ENCODE peak calls at places on chromosome 11, in five cellular contexts. P, O, F, E and H are unnamed samples.
A peak's percentile ranks its signal among the peaks of the same experiment; 100 is the strongest.

GRCh38 chr11:15776387-15776786 is 580.0 kb downstream of the SOX6 start:
- DNase-seq in P (no peak), O (no peak), F (no peak), E (no peak), H (no peak)

GRCh38 chr11:65524747-65525658 is at the start of gene SCYL1:
- DNase-seq in P (peak; percentile 91), O (peak; percentile 86), F (peak; percentile 96), E (peak; percentile 88), H (peak; percentile 68)

GRCh38 chr11:31340903-31341572 is 28.5 kb downstream of the DCDC1 start:
- DNase-seq in P (no peak), O (no peak), F (no peak), E (peak; percentile 46), H (no peak)

GRCh38 chr11:73312806-73313403 is 4.8 kb downstream of the ARHGEF17 start:
- DNase-seq in P (no peak), O (peak; percentile 17), F (no peak), E (no peak), H (no peak)

GRCh38 chr11:34468209-34468841 is 29.6 kb downstream of the CAT start:
- DNase-seq in P (no peak), O (no peak), F (no peak), E (peak; percentile 57), H (no peak)

GRCh38 chr11:116855413-116855812 is 18.0 kb upstream of the APOA1 start:
- DNase-seq in P (no peak), O (no peak), F (no peak), E (no peak), H (no peak)

GRCh38 chr11:124717421-124717785 is 22.3 kb upstream of the NRGN start:
- DNase-seq in P (no peak), O (no peak), F (no peak), E (no peak), H (no peak)

GRCh38 chr11:2582436-2582931 is 117.3 kb downstream of the KCNQ1OT1 start:
- DNase-seq in P (peak; percentile 31), O (no peak), F (peak; percentile 60), E (peak; percentile 37), H (no peak)

GRCh38 chr11:70068345-70068744 is 9.8 kb upstream of the ANO1 start:
- DNase-seq in P (no peak), O (no peak), F (no peak), E (no peak), H (no peak)

DNA sequence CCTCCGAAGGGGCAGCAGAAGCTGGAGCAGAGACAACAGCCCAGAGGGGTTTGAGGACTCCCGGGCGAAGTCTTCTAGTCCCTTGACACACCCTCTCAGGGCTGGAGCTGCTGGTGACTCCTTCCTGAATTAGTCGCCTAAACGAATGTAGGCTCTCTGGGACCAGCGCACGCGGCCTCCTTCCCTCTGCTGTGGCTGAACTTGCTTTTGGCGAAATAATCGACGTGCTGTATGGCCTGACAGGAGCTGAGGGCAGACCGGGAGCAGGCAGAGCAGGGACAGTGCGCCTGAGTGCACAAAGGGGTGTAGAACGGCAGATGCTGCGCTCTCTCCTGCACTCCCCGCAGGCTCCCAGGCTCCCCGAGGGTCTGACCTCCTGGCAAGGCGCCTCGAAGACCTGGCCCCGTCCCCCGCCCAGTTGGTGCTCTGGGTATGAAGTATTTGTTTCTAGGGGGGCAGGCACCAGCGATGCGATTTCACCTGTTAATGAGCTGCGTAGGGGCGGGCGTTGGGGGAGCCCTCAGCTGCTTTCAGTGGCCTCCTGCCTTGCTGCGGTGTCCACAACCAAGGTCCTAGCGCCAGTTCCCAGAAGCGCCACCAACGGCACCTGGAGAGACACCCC is 5.3 kb downstream of the SLC17A6 start:
- DNase-seq in P (no peak), O (no peak), F (no peak), E (peak; percentile 77), H (no peak)
- H3K27me3 ChIP-seq in P (peaks cover 3% of the 10 kb centered on the region), O (peaks cover 6% of the 10 kb centered on the region), F (peaks cover 32% of the 10 kb centered on the region), E (peaks cover 50% of the 10 kb centered on the region), H (peaks cover 73% of the 10 kb centered on the region)

GRCh38 chr11:64304316-64305072 is 830 bp upstream of the ESRRA start:
- DNase-seq in P (peak; percentile 90), O (peak; percentile 89), F (peak; percentile 98), E (peak; percentile 99), H (peak; percentile 87)
- TF ChIP-seq POLR2A in P (peak; percentile 5), O (no peak), F (no peak), E (no peak), H (no peak)

GRCh38 chr11:113193077-113193476 is 121.3 kb upstream of the TTC12 start:
- DNase-seq in P (no peak), O (peak; percentile 44), F (no peak), E (no peak), H (no peak)

GRCh38 chr11:113193894-113194293 is 120.5 kb upstream of the TTC12 start:
- DNase-seq in P (peak; percentile 91), O (peak; percentile 88), F (no peak), E (no peak), H (no peak)

GRCh38 chr11:113188433-113188834 is 125.9 kb upstream of the TTC12 start:
- DNase-seq in P (no peak), O (no peak), F (no peak), E (no peak), H (no peak)

GRCh38 chr11:113192121-113192925 is 122.1 kb upstream of the TTC12 start:
- DNase-seq in P (no peak), O (no peak), F (no peak), E (no peak), H (no peak)

DNA sequence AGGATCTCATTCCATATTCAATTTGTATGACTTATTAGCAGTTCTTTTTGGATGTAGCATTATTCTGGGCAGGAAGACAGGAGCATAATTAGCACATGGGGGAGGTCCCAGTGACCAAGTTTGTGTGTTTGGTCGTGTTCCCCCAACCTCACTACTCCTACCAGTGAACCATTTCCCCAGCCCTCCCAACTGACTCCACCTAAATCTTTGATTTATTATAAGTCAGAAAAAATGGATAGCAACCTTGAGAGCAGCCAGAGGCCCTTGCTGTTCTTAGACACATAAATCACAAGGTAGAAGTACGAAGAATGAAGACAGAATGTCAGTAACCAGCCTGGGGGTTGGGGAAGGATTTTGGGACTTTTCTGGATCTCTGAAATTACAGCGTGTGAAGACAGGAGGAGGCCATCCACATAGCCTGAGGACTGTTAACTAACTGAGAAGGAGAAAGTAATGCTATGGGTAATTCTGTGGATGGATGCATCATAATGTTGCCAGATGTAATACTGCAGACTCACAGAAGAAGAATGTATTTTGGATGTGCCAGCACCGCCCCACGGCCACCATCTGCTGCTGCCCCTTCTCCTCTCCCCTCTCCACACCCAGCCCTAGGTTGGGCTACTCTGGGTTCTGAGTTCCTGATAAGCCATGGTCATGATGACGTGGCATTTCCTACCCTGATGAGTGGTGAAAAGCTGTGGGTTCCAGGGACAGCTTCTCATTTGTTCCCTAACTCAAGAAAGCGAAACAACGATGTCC is 124.3 kb upstream of the TTC12 start:
- DNase-seq in P (no peak), O (peak; percentile 57), F (no peak), E (no peak), H (no peak)
- H3K27me3 ChIP-seq in P (no peaks in the 10 kb centered on the region), O (no peaks in the 10 kb centered on the region), F (no peaks in the 10 kb centered on the region), E (no peaks in the 10 kb centered on the region), H (no peaks in the 10 kb centered on the region)

DNA sequence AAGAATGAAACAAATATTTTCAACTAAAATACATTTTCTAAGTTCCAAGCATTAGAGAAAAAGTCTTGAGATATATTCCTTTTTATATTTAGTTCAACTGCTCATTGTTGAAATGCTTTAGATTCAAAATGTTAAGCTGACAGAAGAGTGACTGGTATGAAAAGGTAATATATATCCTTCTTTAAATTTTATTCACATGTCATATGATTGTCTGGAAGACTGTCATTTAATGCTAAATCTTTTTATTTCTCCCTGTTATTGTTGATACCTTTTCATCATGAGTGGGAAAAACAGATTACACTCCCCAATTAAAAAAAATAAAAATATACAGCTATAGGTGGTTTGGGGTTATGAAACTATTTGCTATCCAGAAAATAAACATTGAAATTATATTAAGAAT is 965.4 kb downstream of the JRKL start:
- DNase-seq in P (no peak), O (no peak), F (no peak), E (no peak), H (no peak)
- TF ChIP-seq POLR2A in P (no peak), O (no peak), F (no peak), E (no peak), H (no peak)

DNA sequence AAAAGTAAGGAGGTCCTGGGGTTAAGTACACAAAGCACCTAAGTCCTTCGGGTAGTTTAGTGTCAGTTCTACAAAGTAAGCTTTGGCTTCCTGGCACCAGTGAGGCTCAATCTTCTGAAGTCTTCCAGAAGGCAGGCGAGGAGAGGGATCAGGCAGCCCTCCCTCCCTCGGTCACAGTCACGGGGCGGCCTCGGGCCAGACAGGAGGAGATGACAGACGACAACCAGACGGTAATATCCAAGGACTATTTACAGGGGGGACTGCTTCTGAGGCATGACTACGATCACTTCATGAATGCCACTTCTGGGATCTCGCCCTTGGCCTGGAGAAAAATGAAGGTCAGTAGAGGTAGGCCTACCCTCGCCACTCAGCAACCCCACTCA is 378 bp upstream of the TMEM223 start:
- DNase-seq in P (no peak), O (peak; percentile 43), F (peak; percentile 85), E (peak; percentile 51), H (no peak)
- H3K27me3 ChIP-seq in P (no peaks in the 10 kb centered on the region), O (no peaks in the 10 kb centered on the region), F (no peaks in the 10 kb centered on the region), E (no peaks in the 10 kb centered on the region), H (no peaks in the 10 kb centered on the region)

GRCh38 chr11:837189-837989 is 4.6 kb downstream of the CD151 start:
- DNase-seq in P (no peak), O (no peak), F (no peak), E (no peak), H (no peak)
- TF ChIP-seq POLR2A in P (no peak), O (no peak), F (no peak), E (no peak), H (no peak)

GRCh38 chr11:77523712-77524111 is 49.8 kb upstream of the PAK1 start:
- DNase-seq in P (no peak), O (no peak), F (no peak), E (no peak), H (no peak)
- H3K27me3 ChIP-seq in P (no peaks in the 10 kb centered on the region), O (no peaks in the 10 kb centered on the region), F (no peaks in the 10 kb centered on the region), E (no peaks in the 10 kb centered on the region), H (no peaks in the 10 kb centered on the region)

DNA sequence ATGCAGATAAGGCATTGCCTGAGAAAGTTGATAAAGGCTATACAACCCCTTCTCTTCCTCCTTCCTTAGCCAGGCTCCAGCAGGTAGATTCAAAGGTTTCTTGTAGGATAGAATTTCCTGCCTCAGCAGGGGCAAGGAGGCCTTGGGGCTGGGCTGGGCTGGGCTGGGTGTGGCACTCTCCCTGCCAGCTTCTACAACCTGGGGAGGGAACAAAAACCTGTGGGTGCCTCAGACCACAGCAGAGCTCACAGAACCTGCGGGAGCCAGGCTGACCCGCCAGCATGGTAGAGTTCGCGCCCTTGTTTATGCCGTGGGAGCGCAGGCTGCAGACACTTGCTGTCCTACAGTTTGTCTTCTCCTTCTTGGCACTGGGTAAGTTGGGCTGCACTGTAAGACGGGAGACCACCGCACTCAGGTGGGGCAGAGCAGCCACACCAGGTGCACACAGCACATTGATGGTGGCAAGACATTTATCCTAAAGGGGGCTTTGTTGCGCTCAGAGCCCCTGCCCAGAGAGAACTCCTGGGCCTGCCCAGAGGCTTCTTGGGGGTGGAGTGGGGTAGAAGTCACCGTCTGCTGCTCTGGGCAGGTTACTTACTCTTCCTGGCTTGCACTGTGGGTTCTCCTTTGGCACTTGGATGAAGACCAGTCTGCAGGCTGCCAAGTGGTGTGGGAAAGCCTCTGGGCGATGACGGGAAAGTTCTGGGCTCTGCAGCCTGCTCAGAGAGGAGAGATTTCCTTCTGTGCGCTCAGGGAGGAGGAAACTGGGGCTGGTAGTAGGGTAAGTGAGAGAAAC is at the start of gene MOGAT2:
- DNase-seq in P (no peak), O (no peak), F (no peak), E (no peak), H (no peak)
- TF ChIP-seq POLR2A in P (no peak), O (no peak), F (no peak), E (no peak), H (no peak)